ENCODE peak calls at places on chromosomes 11 and 22, in five cellular contexts. W is A549, D is cardiac muscle cell, U is bronchial epithelial cell, S is brain microvascular endothelial cell. G is an unnamed sample.

GRCh38 chr11:75352417-75353206 is 1.2 kb upstream of the ARRB1 start:
- DNase-seq in W (no peak), D (no peak), S (no peak), U (no peak), G (no peak)

GRCh38 chr11:34819740-34820482 is 96.3 kb downstream of the APIP start:
- DNase-seq in U (no peak), D (peak), W (no peak), S (no peak), G (no peak)

GRCh38 chr11:2386591-2386990 is 9.5 kb downstream of the CD81 start:
- DNase-seq in W (no peak), U (no peak), D (no peak), S (no peak), G (no peak)

GRCh38 chr22:46604306-46604690 is 15.9 kb upstream of the GRAMD4 start:
- DNase-seq in D (peak), U (no peak), S (peak), W (no peak), G (no peak)

GRCh38 chr11:33690290-33691050 is 10.2 kb downstream of the C11orf91 start:
- DNase-seq in D (peak), W (peak), S (peak), U (peak), G (peak)

GRCh38 chr11:12287374-12288211 is 89.8 kb upstream of the PARVA start:
- DNase-seq in D (peak), W (peak), U (peak), S (peak), G (peak)

GRCh38 chr11:44138286-44138685 is 42.8 kb downstream of the EXT2 start:
- DNase-seq in S (no peak), D (no peak), U (no peak), W (no peak), G (no peak)

GRCh38 chr22:23305922-23306374 is 125.6 kb downstream of the BCR start:
- DNase-seq in W (no peak), U (no peak), D (peak), S (peak), G (peak)

GRCh38 chr11:74069146-74070046 is 60.5 kb upstream of the UCP3 start:
- DNase-seq in S (no peak), D (no peak), W (peak), U (peak), G (no peak)

GRCh38 chr11:94011478-94011877 is 9.7 kb upstream of the HEPHL1 start:
- DNase-seq in W (no peak), S (no peak), U (peak), D (no peak), G (no peak)
- TF ChIP-seq CTCF in W (no peak), S (no peak), U (no peak), D (no peak), G (no peak)

GRCh38 chr11:82734120-82734479 is 436 bp upstream of the FAM181B start:
- DNase-seq in U (no peak), D (no peak), S (no peak), W (no peak), G (no peak)
- H3K4me3 ChIP-seq in U (peak), D (peak), S (peak), W (peak), G (peak)

DNA sequence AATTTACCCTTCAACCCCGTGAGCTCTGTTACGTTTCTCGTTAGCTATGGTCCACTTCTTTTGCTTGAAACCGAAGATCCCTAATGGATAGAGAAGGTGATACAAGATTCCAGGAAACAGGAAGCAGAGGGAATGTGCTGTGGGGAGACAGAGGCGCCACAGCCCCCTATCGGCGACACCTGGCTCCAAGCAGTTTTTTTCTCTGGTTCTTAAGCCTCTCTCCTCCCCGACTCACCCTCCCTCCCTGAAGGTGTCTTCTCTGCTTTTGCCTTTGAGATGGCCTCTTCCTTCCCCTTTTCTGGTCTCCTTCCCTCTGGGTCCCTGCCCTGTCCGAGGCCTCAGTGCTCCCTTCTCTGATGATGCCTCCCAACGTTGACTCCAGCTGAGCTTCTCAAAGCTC is 14.2 kb upstream of the APOBEC3A start:
- DNase-seq in D (no peak), W (no peak), S (no peak), U (no peak), G (no peak)
- TF ChIP-seq CTCF in D (peak), W (no peak), S (peak), U (no peak), G (peak)

GRCh38 chr22:45422237-45422983 is 8.9 kb downstream of the RIBC2 start:
- DNase-seq in U (no peak), S (no peak), W (no peak), D (no peak), G (no peak)
- H3K4me3 ChIP-seq in U (no peak), S (no peak), W (no peak), D (no peak), G (no peak)

GRCh38 chr22:37753746-37754145 is 54.0 kb upstream of the GCAT start:
- DNase-seq in W (peak), D (no peak), S (no peak), U (no peak), G (no peak)

GRCh38 chr22:37751449-37752188 is 54.8 kb downstream of the TRIOBP start:
- DNase-seq in D (no peak), S (no peak), U (no peak), W (peak), G (no peak)

GRCh38 chr22:37750596-37751162 is 53.8 kb downstream of the TRIOBP start:
- DNase-seq in D (no peak), W (no peak), U (no peak), S (no peak), G (no peak)

GRCh38 chr22:37749831-37750595 is 53.2 kb downstream of the TRIOBP start:
- DNase-seq in S (peak), W (no peak), D (peak), U (peak), G (peak)

GRCh38 chr22:37752189-37753061 is 55.3 kb upstream of the GCAT start:
- DNase-seq in U (peak), D (peak), S (peak), W (peak), G (peak)
- TF ChIP-seq CTCF in U (no peak), D (peak), S (peak), W (no peak), G (peak)

DNA sequence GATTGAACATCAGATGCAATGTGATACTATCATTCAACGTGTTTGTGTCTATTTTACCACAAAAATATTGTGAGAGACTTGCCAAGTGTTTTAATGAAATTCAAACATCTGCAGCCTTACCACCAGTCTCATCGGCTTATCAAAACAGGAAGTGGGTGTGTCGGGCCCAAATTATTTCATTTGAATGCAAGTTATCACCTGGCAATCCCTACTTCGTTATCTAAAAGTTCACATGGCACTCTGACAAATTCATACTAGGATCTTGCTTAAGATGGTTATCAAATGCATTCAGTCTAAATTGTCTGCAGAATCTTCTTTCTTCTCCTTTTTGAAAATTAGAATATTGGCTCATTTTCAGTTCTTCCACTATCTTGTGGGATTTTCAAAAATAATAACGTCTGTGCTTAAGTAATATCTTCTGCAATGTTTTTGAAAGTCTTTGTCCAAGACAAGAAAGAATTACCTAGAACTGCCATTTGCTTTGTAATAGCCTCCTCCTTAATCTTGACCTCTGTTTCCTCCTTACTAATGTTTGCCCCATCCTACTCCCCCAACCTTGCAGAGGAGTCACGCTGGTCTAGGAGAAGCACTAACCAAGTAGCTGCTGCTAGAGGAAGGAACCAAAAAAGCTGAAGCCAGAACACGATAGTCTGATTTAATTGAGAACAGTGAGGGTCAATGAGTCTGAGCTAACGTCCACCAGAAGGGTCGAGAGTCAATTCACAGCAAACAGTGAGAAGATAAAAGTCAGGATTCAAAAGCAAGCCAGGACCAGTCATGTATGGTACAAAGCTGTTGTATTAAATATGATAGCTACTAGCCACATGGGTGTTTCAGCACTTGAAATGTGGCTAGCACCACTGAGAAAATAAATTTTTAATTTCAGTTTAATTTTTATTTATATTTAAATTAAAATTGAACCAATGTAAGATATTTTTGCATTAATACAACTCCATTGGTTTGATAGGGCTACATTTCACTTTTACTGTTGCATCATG is 10.2 kb upstream of the BIRC3 start:
- DNase-seq in S (no peak), D (no peak), W (peak), U (peak), G (no peak)
- H3K4me3 ChIP-seq in S (no peak), D (no peak), W (no peak), U (no peak), G (no peak)

DNA sequence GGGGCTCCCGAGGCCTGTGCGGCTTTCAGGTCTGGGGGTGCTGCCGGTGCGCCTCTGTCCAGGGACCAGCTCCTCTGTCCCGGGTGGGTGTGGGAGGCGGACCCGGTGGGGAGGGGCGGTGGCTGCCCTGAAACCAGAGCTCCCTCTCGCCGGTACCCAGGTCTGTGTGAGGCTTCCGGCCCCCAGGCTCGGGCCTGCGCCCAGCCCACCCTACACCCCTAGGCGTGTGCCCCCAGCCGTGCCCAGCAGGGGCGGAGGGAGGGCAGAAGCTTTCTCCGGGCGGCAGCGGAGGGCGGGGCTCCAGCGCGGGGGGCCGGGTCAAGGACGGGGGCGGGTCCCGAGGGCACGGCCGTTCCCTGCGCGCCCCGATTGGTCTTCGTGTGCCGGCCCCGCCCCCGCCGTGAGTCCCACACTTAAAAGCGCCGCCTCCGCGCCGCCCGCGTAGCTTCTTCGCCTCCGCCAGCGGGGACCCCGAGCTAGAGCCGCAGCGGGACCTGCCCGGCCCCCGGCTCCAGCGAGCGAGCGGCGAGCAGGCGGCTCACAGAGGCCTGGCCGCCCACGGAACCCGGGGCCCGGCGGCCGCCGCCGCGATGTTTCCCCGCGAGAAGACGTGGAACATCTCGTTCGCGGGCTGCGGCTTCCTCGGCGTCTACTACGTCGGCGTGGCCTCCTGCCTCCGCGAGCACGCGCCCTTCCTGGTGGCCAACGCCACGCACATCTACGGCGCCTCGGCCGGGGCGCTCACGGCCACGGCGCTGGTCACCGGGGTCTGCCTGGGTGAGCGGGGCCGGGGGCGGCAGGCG is 616 bp downstream of the PNPLA2 start:
- DNase-seq in S (peak), U (peak), D (peak), W (peak), G (peak)
- TF ChIP-seq CTCF in S (peak), U (no peak), D (no peak), W (no peak), G (no peak)

GRCh38 chr11:58905716-58906547 is 33.4 kb upstream of the GLYATL1 start:
- DNase-seq in D (peak), U (peak), S (peak), W (peak), G (peak)
- H3K4me3 ChIP-seq in D (peak), U (peak), S (peak), W (peak), G (peak)

G was measured in fibroblast of pulmonary artery.